ENCODE peak calls at places on chromosomes 11 and 22, in six cellular contexts. E is AG08396, Z is Ammon's horn, N is astrocyte of the cerebellum, J is fibroblast of lung, P is substantia nigra. C is an unnamed sample.

GRCh38 chr11:128624269-128625170 is 37.2 kb upstream of the ETS1 start:
- DNase-seq in P (no peak), E (no peak), J (no peak), N (no peak), Z (no peak), C (no peak)

GRCh38 chr11:122180435-122180834 is 64.4 kb upstream of the BLID start:
- DNase-seq in J (peak), P (no peak), N (no peak), E (peak), Z (no peak), C (no peak)

GRCh38 chr11:19555266-19555665 is 157.4 kb upstream of the NAV2 start:
- DNase-seq in P (no peak), N (no peak), J (no peak), Z (no peak), E (no peak), C (no peak)

GRCh38 chr22:42249831-42250230 is 20.6 kb downstream of the TCF20 start:
- DNase-seq in Z (no peak), N (no peak), J (no peak), E (no peak), P (no peak), C (no peak)

GRCh38 chr11:65576867-65577755 is 1.3 kb downstream of the EHBP1L1 start:
- DNase-seq in P (no peak), E (peak), J (peak), N (no peak), Z (no peak), C (no peak)

GRCh38 chr22:23621082-23621780 is 10.9 kb downstream of the DRICH1 start:
- DNase-seq in E (no peak), N (no peak), Z (no peak), P (no peak), J (no peak), C (no peak)

GRCh38 chr11:128509990-128510389 is 77.4 kb downstream of the ETS1 start:
- DNase-seq in E (no peak), N (no peak), J (peak), P (no peak), Z (no peak), C (no peak)

GRCh38 chr11:130653838-130654601 is 205.6 kb downstream of the ADAMTS15 start:
- DNase-seq in E (peak), Z (peak), P (no peak), N (peak), J (peak), C (peak)

GRCh38 chr11:67486481-67487195 is 3.8 kb downstream of the AIP start:
- DNase-seq in J (no peak), N (no peak), P (no peak), Z (no peak), E (no peak), C (no peak)

GRCh38 chr22:46084376-46084775 is 66.0 kb upstream of the PPARA start:
- DNase-seq in P (no peak), J (no peak), E (no peak), N (no peak), Z (no peak), C (no peak)

GRCh38 chr11:12539570-12539969 is 134.7 kb upstream of the TEAD1 start:
- DNase-seq in J (peak), E (peak), N (peak), Z (peak), P (no peak), C (no peak)

GRCh38 chr22:30275625-30276024 is 9.0 kb upstream of the OSM start:
- DNase-seq in Z (no peak), J (no peak), N (no peak), E (no peak), P (no peak), C (no peak)

GRCh38 chr22:38088723-38089473 is 4.9 kb upstream of the SLC16A8 start:
- DNase-seq in P (no peak), E (peak), Z (no peak), N (no peak), J (no peak), C (no peak)

GRCh38 chr11:71332046-71332445 is 79.7 kb upstream of the SHANK2 start:
- DNase-seq in N (no peak), J (no peak), P (no peak), E (no peak), Z (no peak), C (no peak)

C was measured in T47D.